ENCODE peak calls at places on chromosomes 3 and 15, in four cellular contexts. K, L, B and J are unnamed samples.

GRCh38 chr15:90001062-90001682 is at the start of gene ZNF710:
- DNase-seq in K (peak; percentile 61), L (no peak), B (no peak), J (peak; percentile 71)

GRCh38 chr15:78872155-78872971 is at the start of gene MORF4L1:
- DNase-seq in K (peak; percentile 98), L (peak; percentile 88), B (peak; percentile 71), J (peak; percentile 95)

GRCh38 chr15:80567721-80568157 is 127.4 kb upstream of the ABHD17C start:
- DNase-seq in K (peak; percentile 52), L (peak; percentile 72), B (no peak), J (peak; percentile 53)

GRCh38 chr3:63051920-63052319 is 176.7 kb upstream of the CADPS start:
- DNase-seq in K (peak; percentile 17), L (no peak), B (no peak), J (no peak)

GRCh38 chr3:29144361-29144760 is 136.5 kb upstream of the RBMS3 start:
- DNase-seq in K (no peak), L (no peak), B (no peak), J (no peak)

GRCh38 chr15:82688691-82689090 is 21.0 kb downstream of the AP3B2 start:
- DNase-seq in K (no peak), L (no peak), B (no peak), J (no peak)

GRCh38 chr3:76585794-76586392 is 454.0 kb upstream of the ROBO2 start:
- DNase-seq in K (no peak), L (peak; percentile 3), B (no peak), J (peak; percentile 2)

GRCh38 chr15:51750942-51751686 is at the start of gene TMOD2:
- DNase-seq in K (peak; percentile 76), L (no peak), B (no peak), J (peak; percentile 71)

GRCh38 chr3:21357241-21357640 is 393.8 kb downstream of the ZNF385D start:
- DNase-seq in K (no peak), L (no peak), B (no peak), J (no peak)

GRCh38 chr3:177596248-177596821 is 399.1 kb upstream of the TBL1XR1 start:
- DNase-seq in K (no peak), L (no peak), B (no peak), J (no peak)

GRCh38 chr3:155131104-155131503 is 51.0 kb downstream of the MME start:
- DNase-seq in K (no peak), L (no peak), B (no peak), J (peak; percentile 48)

GRCh38 chr3:89521328-89521727 is 413.9 kb downstream of the EPHA3 start:
- DNase-seq in K (no peak), L (no peak), B (no peak), J (no peak)

GRCh38 chr15:57570994-57571393 is 20.7 kb upstream of the MYZAP start:
- DNase-seq in K (no peak), L (peak; percentile 16), B (no peak), J (no peak)

GRCh38 chr15:57167821-57168395 is 208.4 kb upstream of the CGNL1 start:
- DNase-seq in K (no peak), L (no peak), B (no peak), J (no peak)

GRCh38 chr3:190721330-190721729 is 141.2 kb downstream of the GMNC start:
- DNase-seq in K (no peak), L (no peak), B (peak; percentile 23), J (no peak)

GRCh38 chr3:56654460-56654859 is 28.6 kb downstream of the TASOR start:
- DNase-seq in K (no peak), L (no peak), B (no peak), J (no peak)

GRCh38 chr15:59251001-59251845 is 44.6 kb downstream of the LDHAL6B start:
- DNase-seq in K (no peak), L (no peak), B (peak; percentile 79), J (no peak)

GRCh38 chr3:194671511-194671899 is 486 bp downstream of the LSG1 start:
- DNase-seq in K (no peak), L (peak; percentile 28), B (no peak), J (peak; percentile 51)

GRCh38 chr15:73630030-73630429 is 3.2 kb downstream of the NPTN start:
- DNase-seq in K (no peak), L (peak; percentile 43), B (no peak), J (no peak)

GRCh38 chr3:15861163-15861562 is 63.4 kb upstream of the ANKRD28 start:
- DNase-seq in K (no peak), L (no peak), B (no peak), J (peak; percentile 16)

GRCh38 chr3:159781867-159782266 is 206.8 kb upstream of the IL12A start:
- DNase-seq in K (no peak), L (no peak), B (no peak), J (no peak)

GRCh38 chr15:69149803-69150202 is 10.6 kb upstream of the GLCE start:
- DNase-seq in K (no peak), L (peak; percentile 55), B (no peak), J (no peak)

GRCh38 chr3:178041931-178042330 is 494.3 kb upstream of the KCNMB2 start:
- DNase-seq in K (no peak), L (no peak), B (no peak), J (no peak)

GRCh38 chr15:61827131-61827530 is 233.1 kb downstream of the VPS13C start:
- DNase-seq in K (no peak), L (no peak), B (no peak), J (no peak)

GRCh38 chr15:87267798-87268197 is 988.7 kb downstream of the NTRK3 start:
- DNase-seq in K (no peak), L (no peak), B (no peak), J (no peak)

GRCh38 chr15:27499191-27499590 is 528.2 kb downstream of the GABRG3 start:
- DNase-seq in K (no peak), L (no peak), B (no peak), J (no peak)

GRCh38 chr15:58396181-58396580 is 35.6 kb upstream of the LIPC start:
- DNase-seq in K (no peak), L (no peak), B (no peak), J (no peak)

GRCh38 chr3:108488631-108489030 is 21.8 kb downstream of the MYH15 start:
- DNase-seq in K (no peak), L (no peak), B (no peak), J (no peak)

GRCh38 chr3:72058493-72059081 is 273.6 kb upstream of the PROK2 start:
- DNase-seq in K (no peak), L (no peak), B (no peak), J (no peak)

GRCh38 chr15:74396445-74397238 is 29.2 kb upstream of the CYP11A1 start:
- DNase-seq in K (no peak), L (peak; percentile 84), B (peak; percentile 93), J (no peak)

GRCh38 chr3:104916971-104917370 is 449.7 kb upstream of the ALCAM start:
- DNase-seq in K (no peak), L (no peak), B (no peak), J (no peak)

GRCh38 chr3:3800076-3800448 is 831 bp downstream of the LRRN1 start:
- DNase-seq in K (peak; percentile 30), L (no peak), B (no peak), J (no peak)

GRCh38 chr3:15404767-15405166 is 22.6 kb downstream of the METTL6 start:
- DNase-seq in K (no peak), L (no peak), B (no peak), J (no peak)

GRCh38 chr15:33101036-33101435 is 93.5 kb downstream of the FMN1 start:
- DNase-seq in K (no peak), L (no peak), B (no peak), J (no peak)

GRCh38 chr3:151362798-151363197 is 21.8 kb downstream of the P2RY12 start:
- DNase-seq in K (no peak), L (no peak), B (no peak), J (no peak)

GRCh38 chr15:40536501-40536900 is 28.3 kb downstream of the CCDC32 start:
- DNase-seq in K (no peak), L (no peak), B (no peak), J (no peak)

GRCh38 chr3:115022835-115023398 is 124.2 kb downstream of the ZBTB20 start:
- DNase-seq in K (no peak), L (no peak), B (no peak), J (no peak)

DNA sequence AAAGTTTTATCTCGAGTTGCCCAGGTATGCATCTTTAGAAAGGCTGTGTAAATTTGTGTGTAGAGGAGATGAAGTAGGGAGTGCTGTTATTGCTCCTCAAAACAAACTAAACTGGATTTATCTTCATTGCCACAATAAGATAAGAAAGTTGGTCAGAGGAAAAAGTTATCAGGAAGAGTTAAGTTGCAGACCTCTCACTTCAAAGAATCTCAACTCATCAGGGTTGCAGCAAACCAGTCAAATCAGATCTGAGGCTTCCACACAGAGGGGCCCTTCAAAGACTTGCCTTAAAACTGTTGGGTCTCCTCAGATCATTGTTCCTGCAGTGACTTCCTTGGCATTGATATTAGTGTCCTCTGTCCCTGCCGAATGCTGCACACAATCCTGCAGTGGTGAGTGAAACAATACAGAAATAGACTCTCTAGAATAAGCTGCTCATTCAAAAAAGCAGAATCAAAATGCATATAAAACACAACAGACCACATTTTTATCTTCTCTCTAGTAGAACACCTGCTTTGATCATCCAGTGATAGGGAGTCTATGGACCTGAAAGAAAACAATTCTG is 191.2 kb upstream of the CBLB start:
- DNase-seq in K (no peak), L (no peak), B (no peak), J (no peak)
- TF ChIP-seq TCF7 in K (no peak), L (no peak), B (no peak), J (no peak)

DNA sequence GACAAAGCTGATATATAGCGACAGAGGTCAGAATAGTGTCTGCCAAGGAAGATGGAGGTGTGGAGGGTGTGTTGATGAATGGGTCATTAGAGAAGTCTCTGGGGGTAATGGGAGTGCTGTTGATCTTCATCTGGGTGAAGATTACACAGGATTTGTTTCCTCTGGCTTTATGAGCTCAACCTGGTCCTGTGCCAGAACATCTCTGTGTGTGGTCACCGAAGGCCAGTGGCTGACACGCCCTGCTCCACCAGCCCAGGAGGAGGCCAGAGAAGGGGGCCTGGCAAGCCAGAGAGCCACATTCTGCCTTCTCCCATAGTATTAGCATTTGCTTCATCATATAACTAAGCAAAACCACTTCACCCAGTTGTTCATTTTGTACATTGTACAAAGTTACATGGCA is 121.1 kb downstream of the ZNF621 start:
- DNase-seq in K (no peak), L (no peak), B (no peak), J (no peak)
- TF ChIP-seq TCF7 in K (no peak), L (no peak), B (no peak), J (no peak)

DNA sequence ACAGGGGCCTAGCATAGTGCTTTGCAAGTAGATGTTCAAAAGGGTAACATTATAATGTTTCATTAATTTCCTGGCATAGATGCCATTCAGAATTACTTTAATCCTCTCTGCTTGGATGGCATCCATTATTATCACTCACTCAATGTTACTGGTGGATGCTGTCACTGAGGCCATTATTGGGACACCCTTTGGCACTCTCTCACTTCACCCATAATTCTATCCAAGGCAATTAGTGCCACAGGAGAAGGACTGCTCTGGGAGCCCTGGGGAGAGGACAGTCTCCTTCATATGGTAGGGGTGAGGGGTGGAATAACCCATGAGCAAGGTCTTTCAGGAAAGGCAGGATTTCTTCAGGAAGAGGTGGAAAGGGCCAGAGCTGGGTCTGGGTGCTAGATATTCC is 28.7 kb upstream of the SLC28A1 start:
- DNase-seq in K (no peak), L (no peak), B (no peak), J (no peak)
- TF ChIP-seq TCF7 in K (no peak), L (no peak), B (no peak), J (no peak)

DNA sequence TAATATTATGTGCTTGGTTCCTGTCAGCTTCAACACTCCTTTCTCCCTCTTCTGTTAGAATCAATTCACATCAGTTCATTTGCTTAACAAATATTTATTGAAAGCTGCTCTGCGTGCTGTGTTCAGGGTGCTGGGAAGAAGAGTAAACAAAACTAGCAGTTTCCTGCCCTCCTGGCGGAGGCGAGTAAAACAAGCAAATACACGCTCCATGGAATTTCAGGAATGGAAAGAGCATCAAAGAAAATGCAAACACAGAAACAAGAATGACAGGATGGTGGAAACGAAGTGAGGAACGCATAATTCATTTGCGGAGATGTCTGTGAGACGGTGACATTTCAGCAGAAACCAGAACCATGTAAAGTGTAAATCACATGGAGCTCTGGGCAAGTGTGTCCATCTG is 49.4 kb upstream of the SPTSSB start:
- DNase-seq in K (peak; percentile 30), L (peak; percentile 94), B (no peak), J (no peak)
- TF ChIP-seq TCF7 in K (no peak), L (peak; percentile 91), B (no peak), J (no peak)